ENCODE peak calls at places on chromosome 22, in nine cellular contexts. E is choroid plexus epithelial cell, K is T-helper 9 cell, O is heart left ventricle, I is astrocyte of the spinal cord, X is NAMALWA, B is NCI-H2081 treated with DMSO at 0.1 percent for 48 hours, J is MM.1S, H is heart right ventricle. U is an unnamed sample.

GRCh38 chr22:48316245-48316875 is 1511.3 kb downstream of the BRD1 start:
- DNase-seq in E (no peak), K (no peak), O (no peak), I (no peak), X (no peak), B (no peak), J (no peak), H (no peak), U (no peak)

GRCh38 chr22:42670921-42671709 is 21.9 kb upstream of the CYB5R3 start:
- DNase-seq in E (peak; percentile 59), K (no peak), O (no peak), I (no peak), X (no peak), B (no peak), J (no peak), H (peak; percentile 21), U (peak; percentile 51)

GRCh38 chr22:50301581-50301991 is 5.9 kb downstream of the PLXNB2 start:
- DNase-seq in E (no peak), K (no peak), O (no peak), I (no peak), X (peak; percentile 82), B (peak; percentile 46), J (no peak), H (no peak), U (no peak)

GRCh38 chr22:29144786-29145160 is 60.9 kb upstream of the EMID1 start:
- DNase-seq in E (no peak), K (no peak), O (no peak), I (no peak), X (no peak), B (no peak), J (no peak), H (no peak), U (no peak)

GRCh38 chr22:35563211-35563610 is 22.6 kb downstream of the RASD2 start:
- DNase-seq in E (no peak), K (no peak), O (no peak), I (no peak), X (no peak), B (no peak), J (no peak), H (no peak), U (no peak)

GRCh38 chr22:28034145-28034759 is 115.2 kb upstream of the PITPNB start:
- DNase-seq in E (no peak), K (no peak), O (peak; percentile 48), I (no peak), X (no peak), B (no peak), J (no peak), H (no peak), U (no peak)

GRCh38 chr22:28207281-28208030 is 288.4 kb upstream of the PITPNB start:
- DNase-seq in E (peak; percentile 58), K (no peak), O (no peak), I (no peak), X (no peak), B (no peak), J (no peak), H (no peak), U (no peak)

GRCh38 chr22:45896153-45896951 is 80.6 kb downstream of the WNT7B start:
- DNase-seq in E (no peak), K (no peak), O (no peak), I (no peak), X (no peak), B (no peak), J (no peak), H (peak; percentile 13), U (no peak)

GRCh38 chr22:50530280-50530856 is 556 bp upstream of the TYMP start:
- DNase-seq in E (peak; percentile 85), K (no peak), O (peak; percentile 94), I (peak; percentile 58), X (peak; percentile 73), B (no peak), J (peak; percentile 43), H (peak; percentile 88), U (peak; percentile 15)

GRCh38 chr22:20456064-20456721 is 18.6 kb upstream of the SCARF2 start:
- DNase-seq in E (peak; percentile 91), K (peak; percentile 59), O (peak; percentile 88), I (peak; percentile 83), X (peak; percentile 86), B (no peak), J (peak; percentile 58), H (peak; percentile 74), U (peak; percentile 61)

U was measured in CD4-positive, CD25-positive, alpha-beta regulatory T cell.